ENCODE peak calls at places on chromosomes 1 and 21, in five cellular contexts. N, W, T, I and G are unnamed samples.

GRCh38 chr1:3608154-3608553 is 3.2 kb downstream of the MEGF6 start:
- DNase-seq in N (no peak), W (no peak), T (no peak), I (no peak), G (no peak)

GRCh38 chr1:95098196-95098595 is 19.0 kb upstream of the TLCD4 start:
- DNase-seq in N (no peak), W (no peak), T (no peak), I (no peak), G (no peak)

GRCh38 chr1:225179686-225180085 is 248.2 kb downstream of the LBR start:
- DNase-seq in N (no peak), W (no peak), T (no peak), I (no peak), G (no peak)

GRCh38 chr1:46180082-46180616 is 3.9 kb upstream of the P3R3URF start:
- DNase-seq in N (peak; percentile 92), W (peak; percentile 10), T (peak; percentile 75), I (no peak), G (peak; percentile 35)

GRCh38 chr1:116115476-116115875 is 4.3 kb downstream of the MAB21L3 start:
- DNase-seq in N (no peak), W (no peak), T (no peak), I (no peak), G (no peak)

GRCh38 chr1:169003864-169004516 is 102.5 kb upstream of the ATP1B1 start:
- DNase-seq in N (no peak), W (no peak), T (no peak), I (peak; percentile 71), G (no peak)

GRCh38 chr1:42845866-42846256 is 552 bp upstream of the ZNF691 start:
- DNase-seq in N (no peak), W (no peak), T (no peak), I (no peak), G (no peak)

GRCh38 chr1:18901952-18902522 is 318 bp downstream of the ALDH4A1 start:
- DNase-seq in N (no peak), W (no peak), T (no peak), I (no peak), G (no peak)

GRCh38 chr1:115239148-115239820 is 98.8 kb downstream of the NGF start:
- DNase-seq in N (no peak), W (no peak), T (no peak), I (no peak), G (no peak)

GRCh38 chr1:239906394-239906793 is 185.3 kb upstream of the FMN2 start:
- DNase-seq in N (no peak), W (no peak), T (no peak), I (no peak), G (no peak)

GRCh38 chr21:34517491-34518245 is 5.7 kb upstream of the KCNE1 start:
- DNase-seq in N (peak; percentile 1), W (no peak), T (no peak), I (no peak), G (no peak)

GRCh38 chr1:1367238-1367796 is 7.7 kb downstream of the AURKAIP1 start:
- DNase-seq in N (no peak), W (no peak), T (no peak), I (no peak), G (no peak)

GRCh38 chr1:31870086-31870736 is 54.4 kb upstream of the SPOCD1 start:
- DNase-seq in N (no peak), W (no peak), T (no peak), I (no peak), G (no peak)

GRCh38 chr1:2383576-2383975 is 7.8 kb downstream of the MORN1 start:
- DNase-seq in N (no peak), W (no peak), T (no peak), I (peak; percentile 57), G (no peak)

GRCh38 chr1:1921459-1921862 is 2.4 kb upstream of the TMEM52 start:
- DNase-seq in N (no peak), W (no peak), T (no peak), I (no peak), G (no peak)

GRCh38 chr1:36913016-36913415 is 121.3 kb downstream of the GRIK3 start:
- DNase-seq in N (no peak), W (no peak), T (no peak), I (peak; percentile 40), G (peak; percentile 63)

GRCh38 chr1:235404190-235404589 is 37.0 kb downstream of the TBCE start:
- DNase-seq in N (no peak), W (no peak), T (no peak), I (no peak), G (no peak)

GRCh38 chr1:163170975-163171676 is 31.6 kb downstream of the RGS5 start:
- DNase-seq in N (peak; percentile 32), W (no peak), T (no peak), I (no peak), G (peak; percentile 17)

GRCh38 chr1:91803847-91804545 is 82.0 kb downstream of the TGFBR3 start:
- DNase-seq in N (no peak), W (peak; percentile 85), T (no peak), I (no peak), G (no peak)

GRCh38 chr1:188888387-188888786 is 1589.3 kb downstream of the BRINP3 start:
- DNase-seq in N (no peak), W (no peak), T (no peak), I (no peak), G (no peak)

GRCh38 chr1:10507111-10507879 is 32.5 kb downstream of the PEX14 start:
- DNase-seq in N (peak; percentile 92), W (peak; percentile 72), T (peak; percentile 79), I (peak; percentile 86), G (peak; percentile 92)

GRCh38 chr1:15974855-15975254 is 1.0 kb downstream of the ZBTB17 start:
- DNase-seq in N (no peak), W (no peak), T (no peak), I (no peak), G (no peak)

GRCh38 chr1:215056584-215056983 is 26.0 kb upstream of the KCNK2 start:
- DNase-seq in N (no peak), W (no peak), T (no peak), I (no peak), G (no peak)

GRCh38 chr1:23383547-23384311 is 14.1 kb upstream of the ZNF436 start:
- DNase-seq in N (no peak), W (no peak), T (no peak), I (peak; percentile 78), G (no peak)

GRCh38 chr1:227904541-227905335 is 43.0 kb downstream of the WNT9A start:
- DNase-seq in N (no peak), W (no peak), T (no peak), I (no peak), G (no peak)

GRCh38 chr1:226772456-226773139 is 33.5 kb upstream of the ITPKB start:
- DNase-seq in N (no peak), W (no peak), T (no peak), I (no peak), G (no peak)

GRCh38 chr1:101199637-101199982 is 37.2 kb upstream of the S1PR1 start:
- DNase-seq in N (no peak), W (no peak), T (no peak), I (no peak), G (no peak)

GRCh38 chr1:152440635-152441471 is 26.8 kb upstream of the CRNN start:
- DNase-seq in N (peak; percentile 36), W (peak; percentile 80), T (peak; percentile 75), I (peak; percentile 85), G (peak; percentile 33)